ENCODE peak calls at places on chromosomes 7 and 10, in nine cellular contexts. M is A549; C is Peyer's patch; V is CD8-positive, alpha-beta T cell; I is fibroblast of lung; U is adrenal gland; J is AG04450; F is GM23338; R is CD4-positive, alpha-beta T cell. D is an unnamed sample.

GRCh38 chr7:33310546-33310945 is 181.2 kb downstream of the BBS9 start:
- DNase-seq in U (no peak), J (no peak), V (no peak), I (no peak), M (no peak), C (no peak), R (no peak), F (no peak), D (no peak)

GRCh38 chr7:130222-130572 is 62.2 kb upstream of the FAM20C start:
- DNase-seq in V (no peak), M (no peak), U (no peak), I (no peak), J (no peak), R (no peak), C (no peak), F (no peak), D (no peak)

GRCh38 chr10:21724695-21725371 is 190.8 kb downstream of the MLLT10 start:
- DNase-seq in M (peak; percentile 94), J (peak; percentile 99), V (peak; percentile 41), U (peak; percentile 98), R (no peak), F (peak; percentile 52), C (peak; percentile 63), I (peak; percentile 99), D (peak; percentile 93)

GRCh38 chr10:97718659-97719142 is 5.2 kb downstream of the MARVELD1 start:
- DNase-seq in F (peak; percentile 50), R (no peak), I (no peak), J (no peak), U (peak; percentile 47), V (no peak), C (peak; percentile 88), M (peak; percentile 63), D (no peak)

GRCh38 chr7:154364156-154364555 is 312.0 kb downstream of the DPP6 start:
- DNase-seq in F (no peak), R (no peak), M (no peak), J (no peak), U (no peak), V (no peak), C (no peak), I (no peak), D (no peak)

GRCh38 chr10:33248638-33249037 is 85.8 kb downstream of the NRP1 start:
- DNase-seq in V (no peak), U (no peak), F (no peak), C (no peak), J (peak; percentile 74), R (no peak), I (peak; percentile 96), M (no peak), D (no peak)

GRCh38 chr7:139798221-139798620 is 20.4 kb upstream of the HIPK2 start:
- DNase-seq in C (no peak), U (no peak), M (no peak), I (no peak), J (no peak), V (no peak), F (peak; percentile 15), R (no peak), D (no peak)

GRCh38 chr7:5625938-5626337 is 155.5 kb downstream of the RNF216 start:
- DNase-seq in J (peak; percentile 74), F (no peak), U (no peak), R (no peak), V (no peak), I (peak; percentile 93), M (no peak), C (peak; percentile 14), D (no peak)

GRCh38 chr10:7513936-7514335 is 103.1 kb upstream of the SFMBT2 start:
- DNase-seq in I (no peak), M (no peak), V (no peak), R (no peak), F (no peak), U (no peak), C (no peak), J (no peak), D (no peak)

GRCh38 chr7:142759433-142759832 is 10.2 kb downstream of the PRSS1 start:
- DNase-seq in U (no peak), M (no peak), R (no peak), C (no peak), J (no peak), V (no peak), F (no peak), I (no peak), D (no peak)
- H3K27ac ChIP-seq in U (no peak overlapping the region), M (no peak overlapping the region), R (no peak overlapping the region), C (no peak overlapping the region), J (no peak overlapping the region), V (no peak overlapping the region), F (no peak overlapping the region), I (no peak overlapping the region), D (no peak overlapping the region)

GRCh38 chr7:7745258-7745657 is 26.9 kb upstream of the RPA3 start:
- DNase-seq in U (no peak), J (no peak), M (no peak), V (no peak), C (no peak), I (no peak), F (no peak), R (no peak), D (no peak)

GRCh38 chr7:7738622-7739021 is 20.2 kb upstream of the RPA3 start:
- DNase-seq in M (no peak), J (no peak), I (no peak), C (no peak), F (no peak), U (no peak), R (no peak), V (no peak), D (no peak)

GRCh38 chr7:7739204-7739603 is 20.8 kb upstream of the RPA3 start:
- DNase-seq in J (no peak), V (no peak), M (no peak), R (no peak), C (no peak), I (no peak), U (no peak), F (no peak), D (no peak)

GRCh38 chr7:7739718-7740355 is 21.4 kb upstream of the RPA3 start:
- DNase-seq in M (no peak), F (no peak), J (no peak), I (no peak), V (no peak), C (no peak), R (no peak), U (no peak), D (no peak)

DNA sequence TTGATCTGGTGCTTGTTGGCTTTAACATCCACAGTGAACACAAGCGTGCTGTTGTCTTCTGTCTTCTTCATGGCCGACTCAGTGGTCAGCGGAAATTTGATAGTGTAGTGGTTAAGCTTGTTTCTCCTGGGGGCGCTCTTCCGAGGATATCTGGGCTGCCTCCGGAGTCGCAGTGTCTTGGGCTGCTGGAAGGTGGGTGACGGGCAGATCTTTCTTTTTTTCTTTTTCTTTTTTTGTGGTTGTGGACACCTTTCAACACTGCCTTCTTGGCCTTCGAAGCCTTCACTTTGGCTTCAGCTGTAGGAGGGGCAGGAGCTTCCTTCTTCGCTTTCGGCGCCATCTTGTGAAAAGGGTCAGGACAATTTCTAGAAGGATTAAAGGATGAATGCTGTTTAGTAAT is 23.8 kb upstream of the RPA3 start:
- DNase-seq in R (no peak), I (no peak), V (no peak), M (no peak), F (peak; percentile 58), J (no peak), U (no peak), C (no peak), D (no peak)
- TF ChIP-seq CTCF in R (no peak), I (no peak), V (no peak), M (no peak), F (peak; percentile 52), J (no peak), U (no peak), C (no peak), D (no peak)

GRCh38 chr10:13994932-13995331 is 335.8 kb downstream of the FRMD4A start:
- DNase-seq in J (no peak), V (no peak), U (no peak), I (no peak), C (no peak), F (no peak), R (no peak), M (no peak), D (no peak)
- H3K27ac ChIP-seq in J (no peak overlapping the region), V (no peak overlapping the region), U (no peak overlapping the region), I (no peak overlapping the region), C (no peak overlapping the region), F (no peak overlapping the region), R (no peak overlapping the region), M (no peak overlapping the region), D (no peak overlapping the region)

DNA sequence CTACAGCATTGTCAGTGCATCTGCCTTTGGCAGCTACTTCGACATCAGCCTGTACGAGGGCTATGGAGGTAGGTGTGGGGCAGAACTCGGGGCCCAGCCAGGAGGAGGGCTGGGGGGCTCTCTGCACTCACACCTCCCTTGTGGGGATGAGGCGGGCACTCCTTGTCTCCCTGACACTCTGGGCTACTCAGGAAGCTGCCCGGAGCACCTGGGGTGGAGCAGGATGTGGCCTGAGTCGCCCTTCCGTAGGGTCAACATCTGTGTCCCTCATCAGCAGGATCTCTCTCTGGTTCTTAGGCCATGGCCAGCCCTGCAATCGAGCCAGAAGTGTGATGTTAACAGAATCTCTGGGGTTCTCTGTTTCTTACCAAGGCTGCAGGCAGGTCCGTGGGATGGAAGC is 40.2 kb downstream of the C10orf105 start:
- DNase-seq in C (no peak), J (no peak), R (no peak), I (no peak), U (no peak), M (no peak), V (no peak), F (no peak), D (no peak)
- TF ChIP-seq CTCF in C (no peak), J (no peak), R (no peak), I (no peak), U (no peak), M (no peak), V (no peak), F (no peak), D (no peak)

GRCh38 chr7:158663428-158663741 is 41.2 kb downstream of the NCAPG2 start:
- DNase-seq in M (no peak), J (no peak), R (no peak), U (no peak), F (no peak), C (no peak), I (no peak), V (no peak), D (no peak)
- H3K27ac ChIP-seq in M (no peak overlapping the region), J (no peak overlapping the region), R (no peak overlapping the region), U (no peak overlapping the region), F (no peak overlapping the region), C (no peak overlapping the region), I (no peak overlapping the region), V (no peak overlapping the region), D (no peak overlapping the region)

GRCh38 chr7:6637544-6638229 is 569 bp downstream of the ZNF316 start:
- DNase-seq in J (no peak), V (peak; percentile 54), C (no peak), U (no peak), I (peak; percentile 14), F (peak; percentile 67), R (peak; percentile 25), M (peak; percentile 29), D (no peak)
- TF ChIP-seq CTCF in J (peak; percentile 43), V (peak; percentile 23), C (peak; percentile 21), U (peak; percentile 9), I (peak; percentile 11), F (peak; percentile 20), R (peak; percentile 33), M (peak; percentile 32), D (peak; percentile 30)

DNA sequence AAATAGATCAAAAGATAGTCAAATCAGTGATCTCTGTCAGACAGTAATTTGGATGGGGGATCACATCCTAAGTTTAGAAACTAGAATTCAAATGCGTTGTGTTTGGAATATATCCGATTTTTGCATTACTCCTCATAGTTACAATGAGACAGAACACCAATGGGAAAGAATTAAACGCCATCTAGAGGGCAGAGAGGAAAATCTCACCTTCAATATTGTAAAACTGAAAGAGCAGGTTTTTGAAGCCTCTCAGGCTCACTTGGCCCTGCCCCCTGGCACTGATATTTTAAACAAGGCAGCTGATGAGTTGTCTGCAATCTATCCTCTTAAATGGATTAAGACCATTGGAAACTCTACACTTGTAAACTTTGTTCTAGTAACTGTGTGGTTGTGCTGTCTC is 17.7 kb downstream of the FRG2B start:
- DNase-seq in C (no peak), F (peak; percentile 52), J (no peak), I (peak; percentile 2), V (no peak), U (no peak), M (peak; percentile 25), R (no peak), D (no peak)
- H3K27ac ChIP-seq in C (no peak overlapping the region), F (no peak overlapping the region), J (no peak overlapping the region), I (no peak overlapping the region), V (no peak overlapping the region), U (no peak overlapping the region), M (no peak overlapping the region), R (no peak overlapping the region), D (no peak overlapping the region)

D was measured in right atrium auricular region.